ENCODE peak calls at places on chromosomes 13 and 19, in ten cellular contexts. J is stimulated activated CD4-positive, alpha-beta T cell treated with anti-CD3 and anti-CD28 coated beads, Interleukin-2, amount 100 ng/mL, for 48 hours; Y is mucosa of descending colon; D is activated naive CD4-positive, alpha-beta T cell treated with Interleukin-2 at 50 U/mL for 16 hours; P is IMR-90; S is bronchial epithelial cell; N is amygdala; W is thoracic aorta; O is putamen; B is T-helper 17 cell. I is an unnamed sample.

GRCh38 chr19:5321851-5322681 is 18.5 kb downstream of the PTPRS start:
- DNase-seq in S (no peak), Y (no peak), B (no peak), D (peak), W (no peak), N (no peak), P (no peak), J (peak), O (no peak), I (peak)

GRCh38 chr19:12837225-12837624 is 1.1 kb upstream of the MAST1 start:
- DNase-seq in N (no peak), B (no peak), D (no peak), W (no peak), O (no peak), Y (no peak), J (no peak), S (peak), P (no peak), I (no peak)

GRCh38 chr19:17328517-17329060 is 6.1 kb downstream of the ANO8 start:
- DNase-seq in B (peak), W (no peak), N (no peak), S (no peak), O (no peak), D (peak), Y (no peak), J (no peak), P (no peak), I (peak)

GRCh38 chr19:38945562-38946228 is 15.0 kb downstream of the MRPS12 start:
- DNase-seq in B (no peak), S (no peak), D (no peak), Y (no peak), N (no peak), J (no peak), W (no peak), P (no peak), O (no peak), I (no peak)

GRCh38 chr19:46841458-46842083 is 9.1 kb downstream of the AP2S1 start:
- DNase-seq in N (no peak), Y (no peak), J (no peak), O (no peak), D (no peak), P (peak), W (peak), S (no peak), B (no peak), I (no peak)

GRCh38 chr19:2982983-2983350 is 5.6 kb downstream of the TLE6 start:
- DNase-seq in J (no peak), D (no peak), S (peak), O (no peak), Y (peak), W (peak), P (peak), N (peak), B (no peak), I (peak)

GRCh38 chr19:18896421-18896841 is 473 bp upstream of the CERS1 start:
- DNase-seq in D (no peak), J (no peak), Y (no peak), N (peak), P (no peak), S (no peak), W (no peak), B (no peak), O (no peak), I (no peak)

GRCh38 chr13:75514080-75515040 is 23.3 kb downstream of the COMMD6 start:
- DNase-seq in S (no peak), N (no peak), P (peak), O (no peak), B (no peak), D (no peak), J (no peak), Y (no peak), W (no peak), I (no peak)

GRCh38 chr13:110132178-110132975 is 174.6 kb downstream of the COL4A1 start:
- DNase-seq in D (no peak), O (no peak), N (no peak), B (no peak), P (peak), S (no peak), W (no peak), J (no peak), Y (no peak), I (no peak)

GRCh38 chr13:30125422-30126073 is 181.8 kb downstream of the KATNAL1 start:
- DNase-seq in W (no peak), S (peak), O (no peak), N (peak), B (no peak), P (peak), Y (no peak), J (no peak), D (no peak), I (no peak)

GRCh38 chr13:71865858-71866172 is 1.2 kb downstream of the DACH1 start:
- DNase-seq in J (no peak), Y (peak), B (no peak), D (no peak), S (no peak), W (no peak), N (no peak), O (no peak), P (no peak), I (peak)

GRCh38 chr13:40410315-40410714 is 256.1 kb downstream of the FOXO1 start:
- DNase-seq in S (no peak), J (no peak), N (no peak), Y (no peak), O (no peak), D (no peak), B (no peak), W (no peak), P (no peak), I (no peak)

GRCh38 chr13:31588923-31589322 is 150.4 kb upstream of the RXFP2 start:
- DNase-seq in J (no peak), P (no peak), N (no peak), D (no peak), O (no peak), Y (peak), S (no peak), B (no peak), W (no peak), I (no peak)

GRCh38 chr19:35021016-35021415 is 9.3 kb upstream of the SCN1B start:
- DNase-seq in O (no peak), Y (no peak), W (no peak), P (no peak), J (no peak), D (no peak), N (no peak), S (no peak), B (no peak), I (no peak)